ENCODE peak calls at places on chromosomes 12 and 14, in five cellular contexts. W, V, D, B and S are unnamed samples.

GRCh38 chr12:29242921-29243431 is 93.9 kb downstream of the FAR2 start:
- DNase-seq in W (no peak), V (peak), D (no peak), B (no peak), S (no peak)

GRCh38 chr14:72701610-72702009 is 192.3 kb downstream of the DPF3 start:
- DNase-seq in W (no peak), V (peak), D (no peak), B (no peak), S (no peak)

GRCh38 chr14:90294872-90295271 is 36.9 kb downstream of the NRDE2 start:
- DNase-seq in W (no peak), V (no peak), D (no peak), B (no peak), S (no peak)

GRCh38 chr14:60102389-60102788 is 10.7 kb downstream of the PCNX4 start:
- DNase-seq in W (no peak), V (peak), D (no peak), B (no peak), S (no peak)

GRCh38 chr12:45235087-45236025 is 19.5 kb downstream of the ANO6 start:
- DNase-seq in W (no peak), V (peak), D (peak), B (no peak), S (no peak)

GRCh38 chr14:41899416-41899815 is 292.7 kb downstream of the LRFN5 start:
- DNase-seq in W (no peak), V (peak), D (peak), B (no peak), S (no peak)

GRCh38 chr14:22375321-22375930 is 213.6 kb downstream of the DAD1 start:
- DNase-seq in W (no peak), V (peak), D (peak), B (no peak), S (no peak)

GRCh38 chr12:45670339-45671065 is 59.0 kb upstream of the ARID2 start:
- DNase-seq in W (no peak), V (no peak), D (no peak), B (no peak), S (no peak)

GRCh38 chr12:1518763-1519516 is 75.4 kb downstream of the FBXL14 start:
- DNase-seq in W (no peak), V (peak), D (peak), B (no peak), S (no peak)

GRCh38 chr12:2138871-2139308 is 86.1 kb downstream of the CACNA1C start:
- DNase-seq in W (no peak), V (no peak), D (no peak), B (no peak), S (no peak)

GRCh38 chr12:122368361-122369073 is 54.0 kb downstream of the CLIP1 start:
- DNase-seq in W (no peak), V (peak), D (peak), B (no peak), S (no peak)

GRCh38 chr14:56120091-56120632 is 2.0 kb downstream of the PELI2 start:
- DNase-seq in W (no peak), V (no peak), D (peak), B (no peak), S (no peak)

GRCh38 chr14:90726656-90727055 is 89.6 kb downstream of the TTC7B start:
- DNase-seq in W (no peak), V (peak), D (peak), B (no peak), S (no peak)

GRCh38 chr12:118402251-118402650 is 25.9 kb downstream of the SUDS3 start:
- DNase-seq in W (no peak), V (peak), D (no peak), B (no peak), S (no peak)

GRCh38 chr12:123106640-123107359 is 44.1 kb downstream of the PITPNM2 start:
- DNase-seq in W (peak), V (no peak), D (no peak), B (peak), S (peak)

GRCh38 chr14:102889615-102890014 is 32.8 kb upstream of the AMN start:
- DNase-seq in W (no peak), V (no peak), D (no peak), B (no peak), S (no peak)

GRCh38 chr12:25591132-25591531 is 38.0 kb upstream of the LMNTD1 start:
- DNase-seq in W (no peak), V (no peak), D (peak), B (no peak), S (no peak)

GRCh38 chr14:102063808-102064429 is 22.9 kb downstream of the HSP90AA1 start:
- DNase-seq in W (no peak), V (no peak), D (no peak), B (no peak), S (no peak)

GRCh38 chr12:105382771-105383632 is 52.5 kb downstream of the C12orf75 start:
- DNase-seq in W (no peak), V (peak), D (peak), B (no peak), S (no peak)

GRCh38 chr12:29921307-29921706 is 137.6 kb upstream of the TMTC1 start:
- DNase-seq in W (no peak), V (peak), D (no peak), B (no peak), S (no peak)

GRCh38 chr14:102897299-102898027 is 25.0 kb upstream of the AMN start:
- DNase-seq in W (no peak), V (no peak), D (no peak), B (no peak), S (no peak)

GRCh38 chr14:96016761-96017160 is 22.4 kb upstream of the C14orf132 start:
- DNase-seq in W (no peak), V (peak), D (peak), B (no peak), S (no peak)

GRCh38 chr12:123029550-123029949 is 49.1 kb downstream of the ARL6IP4 start:
- DNase-seq in W (no peak), V (no peak), D (no peak), B (no peak), S (no peak)

GRCh38 chr14:55938249-55938791 is 179.9 kb upstream of the PELI2 start:
- DNase-seq in W (no peak), V (peak), D (no peak), B (no peak), S (no peak)

GRCh38 chr14:71754422-71755095 is 177.7 kb upstream of the RGS6 start:
- DNase-seq in W (no peak), V (no peak), D (no peak), B (no peak), S (no peak)